ENCODE peak calls at places on chromosome 6, in four cellular contexts. One of them, this sample, is unnamed.

GRCh38 chr6:52577022-52577777 is at the start of gene TRAM2:
- DNase-seq in RKO: peak; percentile 75
- DNase-seq in DND-41: peak; percentile 76
- DNase-seq in stimulated activated CD4-positive, alpha-beta T cell treated with anti-CD3 and anti-CD28 coated beads, Interleukin-15, amount 100 ng/mL, for 1 hour: peak; percentile 63
- DNase-seq in this sample: peak; percentile 45

GRCh38 chr6:7052441-7052936 is 55.3 kb upstream of the RREB1 start:
- DNase-seq in RKO: peak; percentile 67
- DNase-seq in DND-41: peak; percentile 74
- DNase-seq in stimulated activated CD4-positive, alpha-beta T cell treated with anti-CD3 and anti-CD28 coated beads, Interleukin-15, amount 100 ng/mL, for 1 hour: no peak
- DNase-seq in this sample: no peak

GRCh38 chr6:53011993-53012392 is 16.9 kb upstream of the GSTA4 start:
- DNase-seq in RKO: no peak
- DNase-seq in DND-41: no peak
- DNase-seq in stimulated activated CD4-positive, alpha-beta T cell treated with anti-CD3 and anti-CD28 coated beads, Interleukin-15, amount 100 ng/mL, for 1 hour: no peak
- DNase-seq in this sample: no peak

GRCh38 chr6:2744206-2744771 is 6.4 kb downstream of the MYLK4 start:
- DNase-seq in DND-41: no peak
- DNase-seq in stimulated activated CD4-positive, alpha-beta T cell treated with anti-CD3 and anti-CD28 coated beads, Interleukin-15, amount 100 ng/mL, for 1 hour: no peak
- DNase-seq in RKO: peak; percentile 22
- DNase-seq in this sample: no peak

GRCh38 chr6:34697544-34697836 is 923 bp upstream of the ILRUN start:
- DNase-seq in DND-41: no peak
- DNase-seq in stimulated activated CD4-positive, alpha-beta T cell treated with anti-CD3 and anti-CD28 coated beads, Interleukin-15, amount 100 ng/mL, for 1 hour: no peak
- DNase-seq in RKO: no peak
- DNase-seq in this sample: no peak

GRCh38 chr6:31079656-31080261 is 32.6 kb downstream of the C6orf15 start:
- DNase-seq in RKO: peak; percentile 70
- DNase-seq in DND-41: peak; percentile 82
- DNase-seq in stimulated activated CD4-positive, alpha-beta T cell treated with anti-CD3 and anti-CD28 coated beads, Interleukin-15, amount 100 ng/mL, for 1 hour: peak; percentile 36
- DNase-seq in this sample: no peak

GRCh38 chr6:32836873-32837272 is 1.7 kb downstream of the TAP2 start:
- DNase-seq in stimulated activated CD4-positive, alpha-beta T cell treated with anti-CD3 and anti-CD28 coated beads, Interleukin-15, amount 100 ng/mL, for 1 hour: no peak
- DNase-seq in DND-41: no peak
- DNase-seq in RKO: no peak
- DNase-seq in this sample: no peak

GRCh38 chr6:23890543-23891227 is 235.3 kb upstream of the NRSN1 start:
- DNase-seq in DND-41: no peak
- DNase-seq in stimulated activated CD4-positive, alpha-beta T cell treated with anti-CD3 and anti-CD28 coated beads, Interleukin-15, amount 100 ng/mL, for 1 hour: no peak
- DNase-seq in RKO: no peak
- DNase-seq in this sample: no peak

GRCh38 chr6:33824461-33825154 is 20.8 kb upstream of the MLN start:
- DNase-seq in stimulated activated CD4-positive, alpha-beta T cell treated with anti-CD3 and anti-CD28 coated beads, Interleukin-15, amount 100 ng/mL, for 1 hour: no peak
- DNase-seq in DND-41: no peak
- DNase-seq in RKO: no peak
- DNase-seq in this sample: no peak

GRCh38 chr6:166025149-166025898 is 142.3 kb downstream of the TBXT start:
- DNase-seq in RKO: no peak
- DNase-seq in DND-41: no peak
- DNase-seq in stimulated activated CD4-positive, alpha-beta T cell treated with anti-CD3 and anti-CD28 coated beads, Interleukin-15, amount 100 ng/mL, for 1 hour: no peak
- DNase-seq in this sample: no peak

GRCh38 chr6:107383705-107384104 is 75.7 kb downstream of the PDSS2 start:
- DNase-seq in stimulated activated CD4-positive, alpha-beta T cell treated with anti-CD3 and anti-CD28 coated beads, Interleukin-15, amount 100 ng/mL, for 1 hour: no peak
- DNase-seq in RKO: no peak
- DNase-seq in DND-41: no peak
- DNase-seq in this sample: no peak

GRCh38 chr6:136927313-136927712 is 5.2 kb downstream of the SLC35D3 start:
- DNase-seq in stimulated activated CD4-positive, alpha-beta T cell treated with anti-CD3 and anti-CD28 coated beads, Interleukin-15, amount 100 ng/mL, for 1 hour: no peak
- DNase-seq in DND-41: no peak
- DNase-seq in RKO: peak; percentile 27
- DNase-seq in this sample: no peak

GRCh38 chr6:134014588-134015137 is 37.8 kb downstream of the SLC2A12 start:
- DNase-seq in DND-41: no peak
- DNase-seq in RKO: no peak
- DNase-seq in stimulated activated CD4-positive, alpha-beta T cell treated with anti-CD3 and anti-CD28 coated beads, Interleukin-15, amount 100 ng/mL, for 1 hour: no peak
- DNase-seq in this sample: no peak

GRCh38 chr6:13372688-13373487 is 44.6 kb upstream of the TBC1D7 start:
- DNase-seq in RKO: no peak
- DNase-seq in stimulated activated CD4-positive, alpha-beta T cell treated with anti-CD3 and anti-CD28 coated beads, Interleukin-15, amount 100 ng/mL, for 1 hour: no peak
- DNase-seq in DND-41: no peak
- DNase-seq in this sample: no peak

GRCh38 chr6:169851641-169852503 is 100.5 kb downstream of the ERMARD start:
- DNase-seq in stimulated activated CD4-positive, alpha-beta T cell treated with anti-CD3 and anti-CD28 coated beads, Interleukin-15, amount 100 ng/mL, for 1 hour: no peak
- DNase-seq in DND-41: no peak
- DNase-seq in RKO: peak; percentile 11
- DNase-seq in this sample: no peak

GRCh38 chr6:53065266-53066058 is at the start of gene FBXO9:
- DNase-seq in stimulated activated CD4-positive, alpha-beta T cell treated with anti-CD3 and anti-CD28 coated beads, Interleukin-15, amount 100 ng/mL, for 1 hour: peak; percentile 62
- DNase-seq in DND-41: peak; percentile 81
- DNase-seq in RKO: peak; percentile 68
- DNase-seq in this sample: peak; percentile 47

This sample was measured in Jurkat, Clone E6-1.